ENCODE peak calls at places on chromosomes 16 and 17, in eight cellular contexts. D is ascending aorta, F is aorta, N is lower lobe of right lung, W is mesenchymal stem cell, V is SK-N-MC, L is Caco-2, J is OCI-LY7. M is an unnamed sample.
A peak's percentile ranks its signal among the peaks of the same experiment; 100 is the strongest.

GRCh38 chr16:81841709-81842108 is 62.6 kb downstream of the PLCG2 start:
- DNase-seq in F (no peak), V (no peak), L (no peak), D (no peak), W (no peak), J (peak; percentile 65), N (no peak), M (no peak)

GRCh38 chr17:10357768-10358167 is 15.0 kb downstream of the MYH13 start:
- DNase-seq in W (no peak), J (peak; percentile 20), V (no peak), F (no peak), D (no peak), N (no peak), L (no peak), M (no peak)

GRCh38 chr17:50059759-50060273 is 3.9 kb downstream of the ITGA3 start:
- DNase-seq in L (no peak), D (peak; percentile 63), J (no peak), F (peak; percentile 94), V (no peak), N (no peak), W (peak; percentile 77), M (peak; percentile 70)

GRCh38 chr17:58416937-58417299 is 416 bp downstream of the RNF43 start:
- DNase-seq in V (no peak), W (no peak), D (no peak), N (no peak), L (no peak), F (no peak), J (no peak), M (no peak)

GRCh38 chr16:2710711-2711231 is 9.3 kb downstream of the PRSS27 start:
- DNase-seq in L (no peak), F (no peak), J (no peak), V (no peak), D (no peak), W (no peak), N (no peak), M (peak; percentile 1)

GRCh38 chr16:74724820-74725549 is 24.3 kb upstream of the MLKL start:
- DNase-seq in V (no peak), W (no peak), J (no peak), D (no peak), F (peak; percentile 81), L (no peak), N (no peak), M (peak; percentile 45)

GRCh38 chr16:14509675-14510132 is 120.4 kb downstream of the PARN start:
- DNase-seq in J (no peak), D (no peak), V (no peak), N (no peak), F (no peak), W (no peak), L (no peak), M (no peak)

GRCh38 chr16:70253291-70254094 is 1.8 kb upstream of the EXOSC6 start:
- DNase-seq in D (no peak), L (peak; percentile 72), J (peak; percentile 50), N (no peak), V (no peak), F (peak; percentile 69), W (peak; percentile 72), M (peak; percentile 47)

GRCh38 chr16:89925596-89926079 is 2.5 kb downstream of the TUBB3 start:
- DNase-seq in F (no peak), D (no peak), V (no peak), N (no peak), L (no peak), J (no peak), W (peak; percentile 61), M (peak; percentile 20)

GRCh38 chr16:81551141-81551808 is 106.7 kb downstream of the CMIP start:
- DNase-seq in W (peak; percentile 80), V (no peak), D (no peak), J (no peak), L (no peak), N (peak; percentile 38), F (peak; percentile 50), M (peak; percentile 84)

DNA sequence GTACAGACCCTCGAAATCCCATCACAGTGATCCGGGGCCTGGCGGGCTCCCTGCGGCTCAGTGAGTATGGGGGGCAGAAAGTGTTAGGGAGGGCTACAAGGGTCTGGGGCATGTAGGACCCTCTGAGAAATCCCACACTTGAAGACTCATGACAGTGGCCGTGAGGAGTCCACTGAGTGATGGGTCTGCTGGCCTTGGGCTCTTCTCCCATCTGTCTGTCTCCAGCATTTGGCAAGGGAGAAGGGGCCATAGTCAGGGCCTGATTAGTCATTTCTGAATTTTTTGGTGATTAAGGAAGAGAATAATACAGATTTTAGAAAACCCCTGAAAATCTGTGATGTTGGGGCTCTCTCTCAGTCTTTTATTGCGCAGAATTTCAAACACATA is 4.8 kb upstream of the TMEM88 start:
- DNase-seq in N (no peak), V (no peak), F (no peak), J (no peak), L (no peak), D (no peak), W (no peak), M (no peak)
- H3K36me3 ChIP-seq in N (peaks cover 91% of the 10 kb centered on the region), V (peaks cover 84% of the 10 kb centered on the region), F (no peaks in the 10 kb centered on the region), J (peaks cover 79% of the 10 kb centered on the region), L (no peaks in the 10 kb centered on the region), D (peaks cover 64% of the 10 kb centered on the region), W (peaks cover 56% of the 10 kb centered on the region), M (peaks cover 50% of the 10 kb centered on the region)

DNA sequence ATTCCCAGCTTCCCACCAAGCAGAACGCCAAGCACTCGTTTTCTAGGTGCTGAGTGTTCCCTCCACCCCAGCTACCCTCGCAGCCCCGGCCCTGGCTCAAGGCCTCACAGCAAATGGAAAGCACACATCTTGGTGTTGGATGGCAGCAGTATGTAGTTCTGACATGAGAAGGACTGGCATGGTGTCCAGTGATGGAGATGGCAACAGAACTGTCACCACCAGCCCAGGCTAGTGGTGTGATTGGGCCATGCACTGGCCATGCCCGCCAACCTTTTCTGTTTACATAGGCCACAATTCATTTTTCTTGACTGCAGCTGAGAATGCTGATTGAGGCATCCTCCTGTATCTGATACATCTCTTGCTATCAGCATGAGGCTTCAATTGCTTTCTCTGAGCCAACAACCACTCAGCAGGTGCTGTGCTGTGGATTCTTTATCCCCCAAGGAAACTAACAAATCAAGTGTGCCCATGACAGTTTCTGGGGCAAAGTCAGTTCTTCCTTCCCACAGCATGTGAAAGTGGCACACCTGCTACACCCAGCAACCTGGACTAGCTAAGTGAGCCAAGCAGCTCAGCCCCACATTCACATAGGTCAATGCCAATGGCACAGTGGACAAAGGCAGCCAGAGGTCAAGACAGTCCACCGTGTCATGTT is 3.8 kb downstream of the SLC12A4 start:
- DNase-seq in V (no peak), F (no peak), D (no peak), J (no peak), L (no peak), W (no peak), N (no peak), M (no peak)
- H3K36me3 ChIP-seq in V (no peaks in the 10 kb centered on the region), F (no peaks in the 10 kb centered on the region), D (peaks cover 39% of the 10 kb centered on the region), J (no peaks in the 10 kb centered on the region), L (peaks cover 12% of the 10 kb centered on the region), W (peaks cover 52% of the 10 kb centered on the region), N (peaks cover 39% of the 10 kb centered on the region), M (peaks cover 23% of the 10 kb centered on the region)

GRCh38 chr16:8855051-8855786 is 13.6 kb downstream of the CARHSP1 start:
- DNase-seq in N (peak; percentile 36), F (no peak), D (no peak), W (no peak), V (no peak), L (no peak), J (no peak), M (no peak)
- H3K36me3 ChIP-seq in N (peaks cover 75% of the 10 kb centered on the region), F (no peaks in the 10 kb centered on the region), D (peaks cover 62% of the 10 kb centered on the region), W (peaks cover 81% of the 10 kb centered on the region), V (peaks cover 87% of the 10 kb centered on the region), L (peaks cover 9% of the 10 kb centered on the region), J (peaks cover 97% of the 10 kb centered on the region), M (peaks cover 24% of the 10 kb centered on the region)

GRCh38 chr17:30251931-30252330 is 16.4 kb upstream of the SLC6A4 start:
- DNase-seq in W (no peak), D (no peak), N (no peak), V (peak; percentile 32), L (no peak), J (no peak), F (no peak), M (no peak)
- H3K36me3 ChIP-seq in W (peaks cover 69% of the 10 kb centered on the region), D (peaks cover 41% of the 10 kb centered on the region), N (peaks cover 38% of the 10 kb centered on the region), V (peaks cover 34% of the 10 kb centered on the region), L (no peaks in the 10 kb centered on the region), J (peaks cover 76% of the 10 kb centered on the region), F (peaks cover 3% of the 10 kb centered on the region), M (peaks cover 3% of the 10 kb centered on the region)

GRCh38 chr17:4035081-4035680 is 70.9 kb upstream of the ATP2A3 start:
- DNase-seq in L (no peak), V (no peak), W (no peak), F (no peak), J (no peak), N (no peak), D (no peak), M (no peak)
- H3K36me3 ChIP-seq in L (no peaks in the 10 kb centered on the region), V (peaks cover 33% of the 10 kb centered on the region), W (peaks cover 87% of the 10 kb centered on the region), F (no peaks in the 10 kb centered on the region), J (peaks cover 78% of the 10 kb centered on the region), N (peaks cover 96% of the 10 kb centered on the region), D (peaks cover 71% of the 10 kb centered on the region), M (peaks cover 11% of the 10 kb centered on the region)

GRCh38 chr17:80005360-80006338 is 30.0 kb downstream of the TBC1D16 start:
- DNase-seq in V (no peak), D (no peak), N (no peak), J (peak; percentile 72), F (no peak), W (peak; percentile 51), L (peak; percentile 80), M (peak; percentile 38)
- H3K36me3 ChIP-seq in V (no peaks in the 10 kb centered on the region), D (peaks cover 14% of the 10 kb centered on the region), N (peaks cover 12% of the 10 kb centered on the region), J (no peaks in the 10 kb centered on the region), F (no peaks in the 10 kb centered on the region), W (peaks cover 45% of the 10 kb centered on the region), L (no peaks in the 10 kb centered on the region), M (peaks cover 3% of the 10 kb centered on the region)

DNA sequence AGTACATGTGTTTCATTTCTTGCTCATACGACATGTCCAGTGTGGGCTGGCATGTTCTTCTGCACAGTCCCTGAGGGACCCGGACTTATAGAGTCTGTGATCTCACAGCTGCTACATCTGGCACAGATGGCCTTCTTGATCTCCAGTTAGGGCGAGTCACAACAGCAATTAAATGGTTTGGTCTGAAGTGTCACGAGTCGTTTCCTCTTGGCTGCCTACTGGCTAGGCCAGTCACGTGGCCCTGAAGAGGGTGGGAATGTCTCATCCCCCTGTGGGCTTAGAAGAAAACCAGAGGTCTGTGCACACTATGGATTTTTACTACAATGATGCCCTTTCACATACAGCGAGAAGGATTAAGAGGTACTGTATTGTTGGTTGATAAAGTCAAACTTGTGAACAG is 443.6 kb downstream of the WWOX start:
- DNase-seq in L (no peak), W (no peak), N (no peak), J (no peak), V (no peak), F (no peak), D (no peak), M (no peak)
- H3K36me3 ChIP-seq in L (no peaks in the 10 kb centered on the region), W (no peaks in the 10 kb centered on the region), N (no peaks in the 10 kb centered on the region), J (no peaks in the 10 kb centered on the region), V (no peaks in the 10 kb centered on the region), F (no peaks in the 10 kb centered on the region), D (no peaks in the 10 kb centered on the region), M (no peaks in the 10 kb centered on the region)

DNA sequence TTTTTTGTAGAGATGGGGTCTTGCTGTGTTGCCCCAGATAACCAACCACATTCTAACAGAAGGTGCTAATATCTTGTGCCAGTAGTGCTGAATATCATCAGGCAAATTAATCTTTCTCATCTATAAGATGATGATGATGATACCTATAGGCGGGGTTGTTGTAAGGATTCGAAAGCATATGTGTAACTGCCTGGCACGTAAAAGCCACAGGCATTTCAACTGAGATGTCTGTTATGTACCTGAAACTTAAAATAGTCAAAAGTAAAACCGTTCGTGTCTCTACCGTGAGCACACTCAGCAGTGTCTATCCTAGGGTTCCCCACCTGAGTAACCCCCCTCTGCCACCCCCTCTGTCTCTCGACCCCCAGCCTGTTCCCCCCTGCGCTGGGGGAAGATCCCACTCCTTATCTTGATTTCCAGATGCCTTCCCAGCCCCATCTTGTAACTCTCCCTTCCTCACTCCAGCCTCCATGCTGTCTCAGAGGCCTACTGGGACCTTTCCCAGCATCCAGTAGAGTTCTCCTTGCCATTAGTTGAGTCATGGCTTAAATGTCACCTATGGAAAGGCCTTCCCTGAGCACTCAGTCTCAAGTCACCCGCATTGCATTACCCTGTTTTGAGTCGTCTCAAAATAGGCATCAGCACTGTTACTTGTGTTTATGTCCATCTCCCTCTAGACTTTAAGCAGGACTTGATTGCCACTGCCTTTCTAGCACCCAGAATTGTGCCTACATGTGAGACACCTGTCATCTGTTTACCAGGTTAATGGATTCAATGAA is 34.1 kb downstream of the CDRT15 start:
- DNase-seq in D (no peak), L (no peak), F (no peak), V (no peak), J (no peak), W (no peak), N (no peak), M (no peak)
- H3K36me3 ChIP-seq in D (peaks cover 14% of the 10 kb centered on the region), L (no peaks in the 10 kb centered on the region), F (no peaks in the 10 kb centered on the region), V (no peaks in the 10 kb centered on the region), J (peaks cover 16% of the 10 kb centered on the region), W (peaks cover 3% of the 10 kb centered on the region), N (peaks cover 12% of the 10 kb centered on the region), M (no peaks in the 10 kb centered on the region)

M was measured in fibroblast of lung.